ENCODE peak calls at places on chromosomes 3 and 15, in seven cellular contexts. I, M, H, G, C, T and Q are unnamed samples.

GRCh38 chr3:156216216-156216615 is 95.8 kb downstream of the KCNAB1 start:
- DNase-seq in M (no peak), G (no peak), C (no peak), T (no peak), H (no peak), I (no peak), Q (no peak)

GRCh38 chr3:116270053-116270452 is 175.2 kb downstream of the LSAMP start:
- DNase-seq in H (peak; percentile 43), C (no peak), G (no peak), I (peak; percentile 24), M (no peak), T (no peak), Q (peak; percentile 16)

GRCh38 chr3:191246628-191247027 is 47.6 kb downstream of the OSTN start:
- DNase-seq in H (peak; percentile 33), C (no peak), I (no peak), T (no peak), M (no peak), G (peak; percentile 77), Q (peak; percentile 80)

GRCh38 chr3:37731895-37732294 is 129.8 kb upstream of the CTDSPL start:
- DNase-seq in H (no peak), G (no peak), T (no peak), C (no peak), M (no peak), I (no peak), Q (no peak)

GRCh38 chr3:54577313-54577712 is 350.5 kb downstream of the LRTM1 start:
- DNase-seq in T (no peak), I (no peak), M (no peak), H (no peak), C (no peak), G (no peak), Q (no peak)

GRCh38 chr15:36544518-36545383 is 34.7 kb upstream of the CDIN1 start:
- DNase-seq in C (no peak), I (no peak), G (no peak), T (no peak), M (no peak), H (no peak), Q (no peak)

GRCh38 chr15:35208353-35208752 is 123.3 kb upstream of the NANOGP8 start:
- DNase-seq in H (no peak), G (no peak), T (no peak), M (no peak), C (no peak), I (no peak), Q (no peak)

GRCh38 chr3:51075221-51075775 is 309.8 kb upstream of the MANF start:
- DNase-seq in I (no peak), T (no peak), H (no peak), G (no peak), M (no peak), C (no peak), Q (no peak)

GRCh38 chr3:184765730-184766074 is 46.3 kb upstream of the VPS8 start:
- DNase-seq in G (peak; percentile 95), M (no peak), C (no peak), I (no peak), T (no peak), H (no peak), Q (no peak)

GRCh38 chr3:172709776-172710708 is 825 bp downstream of the NCEH1 start:
- DNase-seq in I (peak; percentile 44), C (peak; percentile 78), M (no peak), H (peak; percentile 52), G (peak; percentile 30), T (no peak), Q (peak; percentile 69)

GRCh38 chr3:170907519-170908234 is 760 bp downstream of the EIF5A2 start:
- DNase-seq in I (no peak), T (no peak), C (no peak), H (peak; percentile 34), G (peak; percentile 7), M (no peak), Q (peak; percentile 48)

GRCh38 chr15:37967788-37968187 is 33.3 kb downstream of the TMCO5A start:
- DNase-seq in H (no peak), I (no peak), M (no peak), G (no peak), C (no peak), T (peak; percentile 21), Q (no peak)

GRCh38 chr15:75042730-75043508 is 19.5 kb downstream of the PPCDC start:
- DNase-seq in C (peak; percentile 90), T (peak; percentile 60), G (peak; percentile 15), M (peak; percentile 79), I (peak; percentile 44), H (peak; percentile 48), Q (peak; percentile 85)

GRCh38 chr15:66798426-66799061 is 96.5 kb downstream of the SMAD6 start:
- DNase-seq in I (no peak), G (no peak), M (no peak), H (no peak), T (no peak), C (peak; percentile 39), Q (no peak)

GRCh38 chr15:52790166-52790708 is at the start of gene ONECUT1:
- DNase-seq in I (peak; percentile 92), C (no peak), H (peak; percentile 61), G (peak; percentile 32), T (no peak), M (peak; percentile 54), Q (peak; percentile 40)

GRCh38 chr15:42832577-42832976 is 88.0 kb downstream of the TTBK2 start:
- DNase-seq in G (peak; percentile 96), I (no peak), T (no peak), M (no peak), C (no peak), H (peak; percentile 79), Q (peak; percentile 65)

GRCh38 chr15:40567111-40567510 is 2.0 kb upstream of the RPUSD2 start:
- DNase-seq in H (peak; percentile 16), T (no peak), G (peak; percentile 24), M (no peak), I (no peak), C (no peak), Q (peak; percentile 28)

DNA sequence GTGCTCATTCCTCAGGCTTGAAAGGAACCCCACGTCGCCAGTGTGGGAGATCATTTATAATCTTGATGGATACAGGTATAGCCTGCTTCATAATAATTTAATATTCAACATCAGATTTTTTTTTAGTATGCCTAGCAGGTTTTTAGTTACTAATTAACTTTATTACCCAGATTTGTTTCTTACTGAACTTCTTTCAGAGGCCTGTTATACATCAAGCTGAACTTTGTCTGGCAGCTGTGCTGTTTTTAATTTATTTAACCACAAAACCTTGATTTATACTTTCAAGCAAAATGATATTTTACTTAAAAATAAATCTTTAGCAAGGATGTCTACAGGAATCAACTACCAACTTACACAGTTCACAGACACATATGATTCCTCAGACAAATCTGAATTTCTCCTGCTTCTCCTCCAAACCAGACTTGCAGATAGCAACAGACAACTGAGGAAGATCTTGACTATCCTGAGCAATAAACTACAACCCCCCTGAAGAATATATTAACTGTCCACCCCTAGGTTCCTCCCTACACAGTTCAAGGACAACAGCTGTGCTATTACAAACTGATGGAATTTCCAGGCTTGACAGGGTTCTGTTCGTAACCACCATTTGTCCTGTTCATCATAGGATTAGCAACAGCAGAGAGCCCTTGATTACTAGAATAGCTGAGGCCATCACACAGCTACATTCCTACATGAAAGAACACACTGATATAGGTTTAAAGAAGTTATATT is 599 bp downstream of the MAP4 start:
- DNase-seq in T (no peak), I (no peak), G (peak; percentile 23), H (peak; percentile 66), M (no peak), C (no peak), Q (peak; percentile 85)
- H3K4me1 ChIP-seq in T (peaks cover 40% of the 10 kb centered on the region), I (peaks cover 59% of the 10 kb centered on the region), G (peaks cover 46% of the 10 kb centered on the region), H (peaks cover 48% of the 10 kb centered on the region), M (peaks cover 19% of the 10 kb centered on the region), C (peaks cover 41% of the 10 kb centered on the region), Q (peaks cover 13% of the 10 kb centered on the region)

GRCh38 chr3:84963137-84963536 is 4.3 kb downstream of the CADM2 start:
- DNase-seq in C (no peak), M (no peak), H (no peak), I (peak; percentile 10), G (no peak), T (no peak), Q (no peak)
- H3K4me1 ChIP-seq in C (peaks cover 8% of the 10 kb centered on the region), M (peaks cover 4% of the 10 kb centered on the region), H (peaks cover 5% of the 10 kb centered on the region), I (peaks cover 6% of the 10 kb centered on the region), G (peaks cover 9% of the 10 kb centered on the region), T (peaks cover 8% of the 10 kb centered on the region), Q (peaks cover 20% of the 10 kb centered on the region)

GRCh38 chr15:41780727-41781126 is 6.4 kb downstream of the MAPKBP1 start:
- DNase-seq in C (no peak), M (no peak), I (no peak), T (no peak), H (no peak), G (no peak), Q (peak; percentile 30)

GRCh38 chr15:41782486-41783271 is 8.4 kb downstream of the MAPKBP1 start:
- DNase-seq in M (no peak), H (no peak), I (no peak), T (no peak), G (no peak), C (no peak), Q (no peak)

GRCh38 chr15:41779662-41780157 is 5.4 kb downstream of the MAPKBP1 start:
- DNase-seq in H (no peak), I (no peak), G (no peak), T (no peak), M (no peak), C (no peak), Q (peak; percentile 59)

GRCh38 chr15:41778503-41778902 is 4.2 kb downstream of the MAPKBP1 start:
- DNase-seq in G (no peak), C (no peak), H (peak; percentile 39), M (no peak), I (no peak), T (no peak), Q (no peak)

DNA sequence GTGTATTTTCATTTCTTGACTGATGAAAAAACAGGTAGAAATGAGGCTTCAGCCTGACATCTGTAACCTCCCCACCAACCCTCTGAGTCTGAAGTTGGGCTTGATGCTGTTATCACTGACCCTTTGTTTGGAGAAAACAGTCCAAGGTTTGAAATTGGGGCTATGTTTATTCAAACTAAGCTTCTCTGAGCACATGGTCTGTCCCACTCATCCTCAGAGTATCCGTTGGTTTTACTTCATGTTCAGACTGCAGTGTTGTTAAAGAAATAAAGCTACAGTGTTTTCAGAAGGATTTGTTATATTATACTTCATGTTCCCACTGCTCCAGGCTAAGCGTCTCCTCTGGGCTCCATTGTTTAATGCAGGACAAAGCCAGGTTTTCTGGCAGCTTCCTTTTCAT is 6.0 kb downstream of the MAPKBP1 start:
- DNase-seq in G (no peak), I (no peak), C (no peak), H (no peak), T (no peak), M (no peak), Q (peak; percentile 58)
- H3K4me1 ChIP-seq in G (peaks cover 40% of the 10 kb centered on the region), I (peaks cover 35% of the 10 kb centered on the region), C (peaks cover 11% of the 10 kb centered on the region), H (peaks cover 70% of the 10 kb centered on the region), T (peaks cover 35% of the 10 kb centered on the region), M (peaks cover 38% of the 10 kb centered on the region), Q (peaks cover 3% of the 10 kb centered on the region)

GRCh38 chr3:5186854-5187151 is 704 bp upstream of the EDEM1 start:
- DNase-seq in M (no peak), T (no peak), C (no peak), G (peak; percentile 20), I (peak; percentile 28), H (peak; percentile 62), Q (peak; percentile 62)

GRCh38 chr3:5185093-5185673 is 2.3 kb upstream of the EDEM1 start:
- DNase-seq in C (no peak), H (no peak), I (no peak), T (no peak), G (no peak), M (no peak), Q (no peak)

GRCh38 chr3:5187152-5187919 is at the start of gene EDEM1:
- DNase-seq in I (peak; percentile 99), M (peak; percentile 94), T (peak; percentile 92), C (peak; percentile 98), H (peak; percentile 98), G (peak; percentile 95), Q (peak; percentile 95)

GRCh38 chr3:5187920-5188418 is 462 bp downstream of the EDEM1 start:
- DNase-seq in I (peak; percentile 76), T (peak; percentile 65), C (peak; percentile 72), G (peak; percentile 35), H (peak; percentile 46), M (peak; percentile 72), Q (peak; percentile 47)

GRCh38 chr3:5186089-5186853 is 1.2 kb upstream of the EDEM1 start:
- DNase-seq in H (peak; percentile 39), C (no peak), T (no peak), M (no peak), I (no peak), G (no peak), Q (peak; percentile 21)
- H3K4me1 ChIP-seq in H (peaks cover 17% of the 10 kb centered on the region), C (peaks cover 10% of the 10 kb centered on the region), T (peaks cover 16% of the 10 kb centered on the region), M (peaks cover 12% of the 10 kb centered on the region), I (no peaks in the 10 kb centered on the region), G (peaks cover 11% of the 10 kb centered on the region), Q (peaks cover 7% of the 10 kb centered on the region)